ENCODE peak calls at places on chromosome 13, in seven cellular contexts. D, M, Z, V, R, S and J are unnamed samples.

GRCh38 chr13:43924549-43925245 is 45.0 kb downstream of the LACC1 start:
- DNase-seq in D (no peak), M (no peak), Z (no peak), V (no peak), R (no peak), S (no peak), J (no peak)

GRCh38 chr13:108326318-108326717 is 56.8 kb downstream of the TNFSF13B start:
- DNase-seq in D (no peak), M (no peak), Z (no peak), V (no peak), R (no peak), S (no peak), J (no peak)

GRCh38 chr13:37878921-37879320 is 9.3 kb upstream of the TRPC4 start:
- DNase-seq in D (no peak), M (no peak), Z (no peak), V (no peak), R (no peak), S (no peak), J (no peak)

GRCh38 chr13:102845630-102846260 is at the start of gene ERCC5:
- DNase-seq in D (peak; percentile 96), M (peak; percentile 67), Z (peak; percentile 83), V (peak; percentile 89), R (peak; percentile 96), S (peak; percentile 95), J (peak; percentile 91)

GRCh38 chr13:47038196-47038595 is 141.3 kb upstream of the HTR2A start:
- DNase-seq in D (no peak), M (no peak), Z (no peak), V (no peak), R (no peak), S (peak; percentile 31), J (no peak)

GRCh38 chr13:99367663-99368448 is 60.7 kb upstream of the GPR183 start:
- DNase-seq in D (no peak), M (peak; percentile 59), Z (no peak), V (no peak), R (no peak), S (no peak), J (no peak)

GRCh38 chr13:107434347-107434746 is 781.0 kb downstream of the LIG4 start:
- DNase-seq in D (no peak), M (no peak), Z (no peak), V (no peak), R (no peak), S (peak; percentile 49), J (no peak)

GRCh38 chr13:112057736-112058518 is 9.0 kb upstream of the SOX1 start:
- DNase-seq in D (no peak), M (no peak), Z (no peak), V (no peak), R (no peak), S (no peak), J (no peak)

GRCh38 chr13:30918662-30919405 is 12.8 kb downstream of the MEDAG start:
- DNase-seq in D (no peak), M (no peak), Z (no peak), V (no peak), R (no peak), S (no peak), J (no peak)